ENCODE peak calls at places on chromosomes 6 and 20, in eight cellular contexts. One of them, this sample, is unnamed.

GRCh38 chr20:22728146-22728745 is 143.9 kb upstream of the FOXA2 start:
- DNase-seq in astrocyte of the spinal cord: no peak
- DNase-seq in mammary epithelial cell: peak
- DNase-seq in H1: no peak
- DNase-seq in psoas muscle: no peak
- DNase-seq in CD8-positive, alpha-beta T cell: no peak
- DNase-seq in fibroblast of villous mesenchyme: no peak
- DNase-seq in transverse colon: no peak
- DNase-seq in this sample: no peak

GRCh38 chr20:42492998-42493397 is 696.7 kb downstream of the PTPRT start:
- DNase-seq in fibroblast of villous mesenchyme: no peak
- DNase-seq in H1: no peak
- DNase-seq in CD8-positive, alpha-beta T cell: no peak
- DNase-seq in psoas muscle: no peak
- DNase-seq in mammary epithelial cell: no peak
- DNase-seq in transverse colon: no peak
- DNase-seq in astrocyte of the spinal cord: no peak
- DNase-seq in this sample: no peak

GRCh38 chr6:11912420-11912819 is 99.7 kb upstream of the HIVEP1 start:
- DNase-seq in mammary epithelial cell: no peak
- DNase-seq in astrocyte of the spinal cord: no peak
- DNase-seq in psoas muscle: no peak
- DNase-seq in CD8-positive, alpha-beta T cell: no peak
- DNase-seq in H1: no peak
- DNase-seq in fibroblast of villous mesenchyme: no peak
- DNase-seq in transverse colon: no peak
- DNase-seq in this sample: no peak

GRCh38 chr6:158894192-158894591 is 75.0 kb upstream of the EZR start:
- DNase-seq in mammary epithelial cell: peak
- DNase-seq in H1: no peak
- DNase-seq in fibroblast of villous mesenchyme: peak
- DNase-seq in transverse colon: no peak
- DNase-seq in astrocyte of the spinal cord: peak
- DNase-seq in psoas muscle: no peak
- DNase-seq in CD8-positive, alpha-beta T cell: no peak
- DNase-seq in this sample: peak

GRCh38 chr6:168060521-168060931 is 18.5 kb downstream of the FRMD1 start:
- DNase-seq in astrocyte of the spinal cord: peak
- DNase-seq in CD8-positive, alpha-beta T cell: no peak
- DNase-seq in fibroblast of villous mesenchyme: peak
- DNase-seq in psoas muscle: peak
- DNase-seq in mammary epithelial cell: peak
- DNase-seq in transverse colon: peak
- DNase-seq in H1: no peak
- DNase-seq in this sample: no peak

GRCh38 chr6:55016261-55016660 is 158.1 kb upstream of the HCRTR2 start:
- DNase-seq in transverse colon: peak
- DNase-seq in fibroblast of villous mesenchyme: no peak
- DNase-seq in H1: no peak
- DNase-seq in psoas muscle: no peak
- DNase-seq in mammary epithelial cell: no peak
- DNase-seq in astrocyte of the spinal cord: no peak
- DNase-seq in CD8-positive, alpha-beta T cell: no peak
- DNase-seq in this sample: no peak

GRCh38 chr6:130775421-130776012 is 51.7 kb upstream of the SMLR1 start:
- DNase-seq in astrocyte of the spinal cord: no peak
- DNase-seq in H1: no peak
- DNase-seq in CD8-positive, alpha-beta T cell: no peak
- DNase-seq in fibroblast of villous mesenchyme: no peak
- DNase-seq in transverse colon: no peak
- DNase-seq in psoas muscle: no peak
- DNase-seq in mammary epithelial cell: no peak
- DNase-seq in this sample: no peak

GRCh38 chr20:49989234-49990065 is 6.7 kb downstream of the SNAI1 start:
- DNase-seq in CD8-positive, alpha-beta T cell: no peak
- DNase-seq in psoas muscle: peak
- DNase-seq in fibroblast of villous mesenchyme: peak
- DNase-seq in mammary epithelial cell: no peak
- DNase-seq in transverse colon: peak
- DNase-seq in astrocyte of the spinal cord: peak
- DNase-seq in H1: no peak
- DNase-seq in this sample: peak

GRCh38 chr20:44231193-44231592 is 15.9 kb upstream of the GDAP1L1 start:
- DNase-seq in fibroblast of villous mesenchyme: no peak
- DNase-seq in H1: no peak
- DNase-seq in mammary epithelial cell: no peak
- DNase-seq in astrocyte of the spinal cord: no peak
- DNase-seq in CD8-positive, alpha-beta T cell: no peak
- DNase-seq in psoas muscle: no peak
- DNase-seq in transverse colon: no peak
- DNase-seq in this sample: no peak

GRCh38 chr6:11140061-11140460 is 28.5 kb upstream of the ERVFRD-1 start:
- DNase-seq in CD8-positive, alpha-beta T cell: no peak
- DNase-seq in transverse colon: no peak
- DNase-seq in H1: no peak
- DNase-seq in psoas muscle: no peak
- DNase-seq in astrocyte of the spinal cord: no peak
- DNase-seq in mammary epithelial cell: no peak
- DNase-seq in fibroblast of villous mesenchyme: peak
- DNase-seq in this sample: peak

GRCh38 chr6:152952866-152953509 is 29.9 kb downstream of the FBXO5 start:
- DNase-seq in CD8-positive, alpha-beta T cell: no peak
- DNase-seq in H1: no peak
- DNase-seq in psoas muscle: no peak
- DNase-seq in transverse colon: no peak
- DNase-seq in mammary epithelial cell: peak
- DNase-seq in fibroblast of villous mesenchyme: peak
- DNase-seq in astrocyte of the spinal cord: peak
- DNase-seq in this sample: peak

GRCh38 chr6:139711714-139712585 is 337.5 kb upstream of the CITED2 start:
- DNase-seq in astrocyte of the spinal cord: peak
- DNase-seq in fibroblast of villous mesenchyme: peak
- DNase-seq in psoas muscle: no peak
- DNase-seq in CD8-positive, alpha-beta T cell: no peak
- DNase-seq in H1: no peak
- DNase-seq in transverse colon: no peak
- DNase-seq in mammary epithelial cell: peak
- DNase-seq in this sample: no peak

GRCh38 chr20:56422131-56422823 is 10.2 kb downstream of the CASS4 start:
- DNase-seq in CD8-positive, alpha-beta T cell: no peak
- DNase-seq in transverse colon: no peak
- DNase-seq in H1: no peak
- DNase-seq in psoas muscle: no peak
- DNase-seq in mammary epithelial cell: peak
- DNase-seq in astrocyte of the spinal cord: peak
- DNase-seq in fibroblast of villous mesenchyme: peak
- DNase-seq in this sample: peak
- TF ChIP-seq CTCF in CD8-positive, alpha-beta T cell: no peak
- TF ChIP-seq CTCF in transverse colon: no peak
- TF ChIP-seq CTCF in H1: no peak
- TF ChIP-seq CTCF in psoas muscle: no peak
- TF ChIP-seq CTCF in mammary epithelial cell: no peak
- TF ChIP-seq CTCF in astrocyte of the spinal cord: peak
- TF ChIP-seq CTCF in fibroblast of villous mesenchyme: peak
- TF ChIP-seq CTCF in this sample: no peak

DNA sequence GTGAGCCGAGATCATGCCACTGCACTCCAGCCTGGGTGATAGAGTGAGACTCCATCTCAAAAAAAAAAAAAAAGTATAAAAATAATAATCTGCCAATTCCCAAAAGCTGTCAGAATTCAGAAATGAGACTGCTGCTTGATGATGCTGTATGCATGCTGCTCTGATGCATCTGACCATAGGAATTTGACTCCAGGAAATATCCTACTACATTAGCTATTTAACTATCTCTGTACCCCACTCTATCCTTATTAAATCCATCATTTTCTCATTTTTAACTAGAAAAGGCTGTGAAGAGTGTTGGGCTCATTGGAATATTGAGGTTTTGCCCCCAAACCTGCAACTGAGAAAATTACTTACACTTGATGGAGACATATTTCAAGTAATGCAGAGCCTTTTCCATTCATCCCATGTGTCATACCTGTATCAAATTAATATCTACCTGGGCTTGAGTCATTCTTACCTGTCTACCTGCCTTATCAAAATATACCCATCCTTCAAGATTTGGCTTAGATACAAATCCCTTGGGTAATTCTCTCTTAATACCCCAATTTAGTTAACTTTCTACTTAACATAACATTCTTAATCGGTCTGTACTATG is 135.2 kb upstream of the PREP start:
- DNase-seq in fibroblast of villous mesenchyme: no peak
- DNase-seq in astrocyte of the spinal cord: no peak
- DNase-seq in transverse colon: no peak
- DNase-seq in H1: no peak
- DNase-seq in psoas muscle: no peak
- DNase-seq in mammary epithelial cell: peak
- DNase-seq in CD8-positive, alpha-beta T cell: no peak
- DNase-seq in this sample: no peak
- H3K4me3 ChIP-seq in fibroblast of villous mesenchyme: no peak
- H3K4me3 ChIP-seq in astrocyte of the spinal cord: no peak
- H3K4me3 ChIP-seq in transverse colon: no peak
- H3K4me3 ChIP-seq in H1: no peak
- H3K4me3 ChIP-seq in psoas muscle: no peak
- H3K4me3 ChIP-seq in mammary epithelial cell: no peak
- H3K4me3 ChIP-seq in CD8-positive, alpha-beta T cell: no peak
- H3K4me3 ChIP-seq in this sample: no peak

GRCh38 chr6:63584125-63584514 is 11.8 kb downstream of the LOC128125822 start:
- DNase-seq in transverse colon: no peak
- DNase-seq in psoas muscle: no peak
- DNase-seq in H1: no peak
- DNase-seq in CD8-positive, alpha-beta T cell: no peak
- DNase-seq in fibroblast of villous mesenchyme: no peak
- DNase-seq in astrocyte of the spinal cord: peak
- DNase-seq in mammary epithelial cell: peak
- DNase-seq in this sample: no peak
- TF ChIP-seq CTCF in transverse colon: no peak
- TF ChIP-seq CTCF in psoas muscle: no peak
- TF ChIP-seq CTCF in H1: no peak
- TF ChIP-seq CTCF in CD8-positive, alpha-beta T cell: no peak
- TF ChIP-seq CTCF in fibroblast of villous mesenchyme: no peak
- TF ChIP-seq CTCF in astrocyte of the spinal cord: no peak
- TF ChIP-seq CTCF in mammary epithelial cell: no peak
- TF ChIP-seq CTCF in this sample: no peak

DNA sequence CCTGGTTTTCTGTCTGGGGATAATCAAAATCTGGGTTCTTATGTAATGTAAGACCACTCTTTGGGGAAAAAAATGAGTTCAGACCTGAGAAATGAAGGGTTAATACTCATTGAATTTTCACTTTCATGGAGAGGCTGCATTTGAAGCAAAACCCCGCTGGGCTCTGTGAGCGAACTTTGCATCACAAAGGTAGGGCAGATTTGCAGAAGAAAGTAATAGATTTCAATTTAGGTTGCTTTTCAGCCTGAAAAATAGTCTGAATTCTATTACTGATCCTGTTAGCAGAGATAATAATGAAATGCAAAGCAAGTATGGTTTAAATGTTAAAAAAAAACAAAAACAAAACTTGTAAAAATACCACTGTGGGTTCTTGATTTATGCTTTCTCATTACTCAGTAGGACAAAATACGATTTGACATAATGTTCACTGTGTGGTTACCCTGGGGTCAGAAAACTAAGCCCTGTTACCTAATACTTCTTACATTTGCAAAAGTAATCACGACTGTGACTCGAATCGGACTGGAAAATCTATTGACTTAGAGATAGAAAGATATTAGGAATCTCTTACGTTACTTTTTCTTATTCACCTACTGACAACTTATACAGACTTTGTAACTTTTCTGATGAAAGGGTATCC is 72.2 kb downstream of the UST start:
- DNase-seq in astrocyte of the spinal cord: peak
- DNase-seq in fibroblast of villous mesenchyme: peak
- DNase-seq in CD8-positive, alpha-beta T cell: no peak
- DNase-seq in mammary epithelial cell: peak
- DNase-seq in transverse colon: no peak
- DNase-seq in H1: peak
- DNase-seq in psoas muscle: no peak
- DNase-seq in this sample: no peak
- H3K4me3 ChIP-seq in astrocyte of the spinal cord: no peak
- H3K4me3 ChIP-seq in fibroblast of villous mesenchyme: no peak
- H3K4me3 ChIP-seq in CD8-positive, alpha-beta T cell: no peak
- H3K4me3 ChIP-seq in mammary epithelial cell: no peak
- H3K4me3 ChIP-seq in transverse colon: no peak
- H3K4me3 ChIP-seq in H1: no peak
- H3K4me3 ChIP-seq in psoas muscle: no peak
- H3K4me3 ChIP-seq in this sample: no peak

DNA sequence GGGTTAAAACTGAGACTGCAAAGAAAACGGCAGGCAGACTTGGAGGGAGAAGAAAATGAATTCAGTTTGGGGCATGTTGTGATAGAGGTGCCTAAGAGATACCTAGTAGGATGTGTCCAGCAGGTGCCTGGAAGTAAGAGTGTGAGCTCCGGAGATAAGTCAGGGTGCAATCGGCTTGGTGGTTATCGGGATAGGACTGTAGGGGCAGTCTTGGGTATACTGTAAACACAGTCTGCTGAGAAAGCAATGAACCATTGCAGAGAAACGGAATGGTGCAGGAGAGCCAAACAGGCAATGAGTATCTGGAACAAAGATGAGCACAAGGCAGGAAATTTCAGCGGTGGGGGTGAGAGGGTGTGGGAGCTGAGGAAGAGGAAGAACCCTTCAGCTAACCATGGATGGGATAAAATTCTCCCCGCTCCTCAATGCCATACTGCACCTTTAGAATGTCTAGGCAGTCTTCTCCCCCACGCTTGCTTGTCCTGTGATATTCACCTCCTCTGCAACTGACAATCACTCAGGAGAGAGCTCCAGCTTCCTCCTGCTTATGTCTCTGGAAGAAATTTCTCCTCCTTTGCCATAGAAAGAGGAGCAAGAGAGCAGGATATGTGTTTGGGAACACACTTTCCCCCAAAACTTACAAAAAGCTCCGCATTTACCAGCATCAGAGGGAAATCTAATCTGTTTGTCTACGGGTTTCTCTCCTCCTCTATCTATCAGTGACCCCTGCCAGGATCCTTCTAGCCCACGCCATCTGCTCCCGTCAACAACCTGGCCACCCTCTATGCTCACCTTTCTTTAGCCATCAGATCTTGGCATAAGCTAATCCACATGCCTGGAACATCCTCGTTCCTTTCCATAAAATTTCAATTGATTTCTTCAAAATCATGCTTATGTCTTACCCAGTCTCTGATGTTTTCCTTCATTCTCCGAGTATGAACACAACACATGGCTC is 381.7 kb upstream of the JARID2 start:
- DNase-seq in transverse colon: no peak
- DNase-seq in psoas muscle: no peak
- DNase-seq in CD8-positive, alpha-beta T cell: no peak
- DNase-seq in mammary epithelial cell: no peak
- DNase-seq in astrocyte of the spinal cord: no peak
- DNase-seq in fibroblast of villous mesenchyme: no peak
- DNase-seq in H1: no peak
- DNase-seq in this sample: no peak
- TF ChIP-seq CTCF in transverse colon: no peak
- TF ChIP-seq CTCF in psoas muscle: no peak
- TF ChIP-seq CTCF in CD8-positive, alpha-beta T cell: no peak
- TF ChIP-seq CTCF in mammary epithelial cell: no peak
- TF ChIP-seq CTCF in astrocyte of the spinal cord: peak
- TF ChIP-seq CTCF in fibroblast of villous mesenchyme: no peak
- TF ChIP-seq CTCF in H1: peak
- TF ChIP-seq CTCF in this sample: no peak